ENCODE peak calls at places on chromosome 17, in four cellular contexts. One of them, this sample, is unnamed.
A peak's percentile ranks its signal among the peaks of the same experiment; 100 is the strongest.

GRCh38 chr17:76527430-76528111 is 9.9 kb downstream of the CYGB start:
- DNase-seq in RPMI8226: peak; percentile 32
- DNase-seq in right lobe of liver: no peak
- DNase-seq in left ventricle myocardium inferior: peak; percentile 73
- DNase-seq in this sample: peak; percentile 84

GRCh38 chr17:43935204-43935925 is 6.9 kb downstream of the PPY start:
- DNase-seq in RPMI8226: no peak
- DNase-seq in left ventricle myocardium inferior: no peak
- DNase-seq in right lobe of liver: no peak
- DNase-seq in this sample: no peak

GRCh38 chr17:72244942-72245341 is 124.1 kb downstream of the SOX9 start:
- DNase-seq in RPMI8226: no peak
- DNase-seq in right lobe of liver: no peak
- DNase-seq in left ventricle myocardium inferior: no peak
- DNase-seq in this sample: no peak

GRCh38 chr17:80063815-80064585 is 27.6 kb downstream of the CCDC40 start:
- DNase-seq in left ventricle myocardium inferior: no peak
- DNase-seq in right lobe of liver: no peak
- DNase-seq in RPMI8226: no peak
- DNase-seq in this sample: no peak

GRCh38 chr17:50210249-50211225 is 9.1 kb upstream of the COL1A1 start:
- DNase-seq in RPMI8226: no peak
- DNase-seq in right lobe of liver: no peak
- DNase-seq in left ventricle myocardium inferior: peak; percentile 57
- DNase-seq in this sample: peak; percentile 79

GRCh38 chr17:76318586-76318985 is 10.5 kb upstream of the QRICH2 start:
- DNase-seq in right lobe of liver: no peak
- DNase-seq in left ventricle myocardium inferior: no peak
- DNase-seq in RPMI8226: no peak
- DNase-seq in this sample: no peak

GRCh38 chr17:39722965-39723848 is 7.1 kb downstream of the MIEN1 start:
- DNase-seq in RPMI8226: no peak
- DNase-seq in left ventricle myocardium inferior: no peak
- DNase-seq in right lobe of liver: no peak
- DNase-seq in this sample: no peak

GRCh38 chr17:65850486-65850885 is 289.0 kb upstream of the AXIN2 start:
- DNase-seq in left ventricle myocardium inferior: no peak
- DNase-seq in RPMI8226: no peak
- DNase-seq in right lobe of liver: no peak
- DNase-seq in this sample: no peak

GRCh38 chr17:68576811-68577551 is 24.2 kb downstream of the FAM20A start:
- DNase-seq in right lobe of liver: no peak
- DNase-seq in left ventricle myocardium inferior: peak; percentile 37
- DNase-seq in RPMI8226: peak; percentile 55
- DNase-seq in this sample: no peak

GRCh38 chr17:34133350-34133749 is 121.7 kb upstream of the CCL2 start:
- DNase-seq in RPMI8226: no peak
- DNase-seq in left ventricle myocardium inferior: peak; percentile 70
- DNase-seq in right lobe of liver: no peak
- DNase-seq in this sample: no peak

GRCh38 chr17:32357615-32358014 is 7.7 kb downstream of the ZNF207 start:
- DNase-seq in left ventricle myocardium inferior: no peak
- DNase-seq in right lobe of liver: no peak
- DNase-seq in RPMI8226: no peak
- DNase-seq in this sample: no peak

GRCh38 chr17:43608313-43608712 is 53.4 kb downstream of the MEOX1 start:
- DNase-seq in RPMI8226: peak; percentile 15
- DNase-seq in left ventricle myocardium inferior: no peak
- DNase-seq in right lobe of liver: no peak
- DNase-seq in this sample: no peak

GRCh38 chr17:46853896-46854444 is 2.6 kb downstream of the WNT9B start:
- DNase-seq in right lobe of liver: no peak
- DNase-seq in RPMI8226: no peak
- DNase-seq in left ventricle myocardium inferior: no peak
- DNase-seq in this sample: no peak

GRCh38 chr17:58120195-58120822 is 27.9 kb upstream of the OR4D1 start:
- DNase-seq in RPMI8226: peak; percentile 75
- DNase-seq in left ventricle myocardium inferior: no peak
- DNase-seq in right lobe of liver: no peak
- DNase-seq in this sample: no peak

GRCh38 chr17:2683912-2684311 is 27.7 kb downstream of the CLUH start:
- DNase-seq in RPMI8226: no peak
- DNase-seq in left ventricle myocardium inferior: no peak
- DNase-seq in right lobe of liver: no peak
- DNase-seq in this sample: no peak

GRCh38 chr17:71188811-71189492 is 931.9 kb upstream of the SOX9 start:
- DNase-seq in RPMI8226: no peak
- DNase-seq in right lobe of liver: no peak
- DNase-seq in left ventricle myocardium inferior: no peak
- DNase-seq in this sample: no peak

GRCh38 chr17:77364381-77364911 is 223.7 kb downstream of the SEC14L1 start:
- DNase-seq in RPMI8226: no peak
- DNase-seq in left ventricle myocardium inferior: no peak
- DNase-seq in right lobe of liver: peak; percentile 41
- DNase-seq in this sample: no peak

GRCh38 chr17:17420035-17420434 is 56.8 kb upstream of the MED9 start:
- DNase-seq in right lobe of liver: no peak
- DNase-seq in RPMI8226: no peak
- DNase-seq in left ventricle myocardium inferior: peak; percentile 78
- DNase-seq in this sample: peak; percentile 75

This sample was measured in sciatic nerve.